ENCODE peak calls at places on chromosomes 2 and 18, in four cellular contexts. One of them, this sample, is unnamed.

GRCh38 chr2:47904903-47905453 is 1.3 kb downstream of the FBXO11 start:
- DNase-seq in RWPE1: peak
- DNase-seq in EL: peak
- DNase-seq in activated CD8-positive, alpha-beta memory T cell treated with anti-CD3 and anti-CD28 coated beads for 48 hours: no peak
- DNase-seq in this sample: no peak

GRCh38 chr2:58649746-58650145 is 408.6 kb upstream of the FANCL start:
- DNase-seq in RWPE1: no peak
- DNase-seq in EL: no peak
- DNase-seq in activated CD8-positive, alpha-beta memory T cell treated with anti-CD3 and anti-CD28 coated beads for 48 hours: no peak
- DNase-seq in this sample: no peak

GRCh38 chr2:54422072-54422581 is 34.0 kb upstream of the SPTBN1 start:
- DNase-seq in RWPE1: no peak
- DNase-seq in EL: no peak
- DNase-seq in activated CD8-positive, alpha-beta memory T cell treated with anti-CD3 and anti-CD28 coated beads for 48 hours: no peak
- DNase-seq in this sample: no peak

GRCh38 chr2:173652731-173653426 is 298.2 kb downstream of the CDCA7 start:
- DNase-seq in RWPE1: peak
- DNase-seq in EL: peak
- DNase-seq in activated CD8-positive, alpha-beta memory T cell treated with anti-CD3 and anti-CD28 coated beads for 48 hours: no peak
- DNase-seq in this sample: peak

GRCh38 chr2:27078267-27079194 is at the start of gene EMILIN1:
- DNase-seq in RWPE1: no peak
- DNase-seq in EL: peak
- DNase-seq in activated CD8-positive, alpha-beta memory T cell treated with anti-CD3 and anti-CD28 coated beads for 48 hours: no peak
- DNase-seq in this sample: peak

GRCh38 chr2:105396254-105397024 is 2.4 kb downstream of the FHL2 start:
- DNase-seq in RWPE1: peak
- DNase-seq in EL: peak
- DNase-seq in activated CD8-positive, alpha-beta memory T cell treated with anti-CD3 and anti-CD28 coated beads for 48 hours: peak
- DNase-seq in this sample: peak

GRCh38 chr2:85409719-85410583 is at the start of gene CAPG:
- DNase-seq in RWPE1: peak
- DNase-seq in EL: no peak
- DNase-seq in activated CD8-positive, alpha-beta memory T cell treated with anti-CD3 and anti-CD28 coated beads for 48 hours: no peak
- DNase-seq in this sample: peak

GRCh38 chr18:4017479-4017878 is 437.6 kb downstream of the DLGAP1 start:
- DNase-seq in RWPE1: peak
- DNase-seq in EL: peak
- DNase-seq in activated CD8-positive, alpha-beta memory T cell treated with anti-CD3 and anti-CD28 coated beads for 48 hours: no peak
- DNase-seq in this sample: peak

GRCh38 chr2:115606350-115606749 is 1163.9 kb downstream of the DPP10 start:
- DNase-seq in RWPE1: no peak
- DNase-seq in EL: no peak
- DNase-seq in activated CD8-positive, alpha-beta memory T cell treated with anti-CD3 and anti-CD28 coated beads for 48 hours: no peak
- DNase-seq in this sample: no peak

GRCh38 chr2:111967018-111967417 is 68.6 kb downstream of the MERTK start:
- DNase-seq in RWPE1: no peak
- DNase-seq in EL: no peak
- DNase-seq in activated CD8-positive, alpha-beta memory T cell treated with anti-CD3 and anti-CD28 coated beads for 48 hours: no peak
- DNase-seq in this sample: no peak

GRCh38 chr2:147826615-147827375 is 18.0 kb upstream of the ACVR2A start:
- DNase-seq in RWPE1: no peak
- DNase-seq in EL: no peak
- DNase-seq in activated CD8-positive, alpha-beta memory T cell treated with anti-CD3 and anti-CD28 coated beads for 48 hours: no peak
- DNase-seq in this sample: no peak

GRCh38 chr2:137367361-137367760 is 596.9 kb upstream of the HNMT start:
- DNase-seq in RWPE1: no peak
- DNase-seq in EL: peak
- DNase-seq in activated CD8-positive, alpha-beta memory T cell treated with anti-CD3 and anti-CD28 coated beads for 48 hours: no peak
- DNase-seq in this sample: no peak

GRCh38 chr2:122168799-122169198 is 413.3 kb downstream of the TSN start:
- DNase-seq in RWPE1: no peak
- DNase-seq in EL: no peak
- DNase-seq in activated CD8-positive, alpha-beta memory T cell treated with anti-CD3 and anti-CD28 coated beads for 48 hours: no peak
- DNase-seq in this sample: peak

GRCh38 chr2:149692837-149693518 is 105.4 kb upstream of the MMADHC start:
- DNase-seq in RWPE1: no peak
- DNase-seq in EL: peak
- DNase-seq in activated CD8-positive, alpha-beta memory T cell treated with anti-CD3 and anti-CD28 coated beads for 48 hours: no peak
- DNase-seq in this sample: no peak

GRCh38 chr2:81467096-81467495 is 1162.5 kb upstream of the LRRTM1 start:
- DNase-seq in RWPE1: no peak
- DNase-seq in EL: no peak
- DNase-seq in activated CD8-positive, alpha-beta memory T cell treated with anti-CD3 and anti-CD28 coated beads for 48 hours: no peak
- DNase-seq in this sample: peak

GRCh38 chr2:240570531-240571313 is 2.4 kb downstream of the RNPEPL1 start:
- DNase-seq in RWPE1: no peak
- DNase-seq in EL: no peak
- DNase-seq in activated CD8-positive, alpha-beta memory T cell treated with anti-CD3 and anti-CD28 coated beads for 48 hours: no peak
- DNase-seq in this sample: no peak

GRCh38 chr2:191051177-191051576 is 37.2 kb upstream of the STAT1 start:
- DNase-seq in RWPE1: no peak
- DNase-seq in EL: peak
- DNase-seq in activated CD8-positive, alpha-beta memory T cell treated with anti-CD3 and anti-CD28 coated beads for 48 hours: no peak
- DNase-seq in this sample: peak

GRCh38 chr18:1102848-1103247 is 198.2 kb downstream of the ADCYAP1 start:
- DNase-seq in RWPE1: no peak
- DNase-seq in EL: no peak
- DNase-seq in activated CD8-positive, alpha-beta memory T cell treated with anti-CD3 and anti-CD28 coated beads for 48 hours: no peak
- DNase-seq in this sample: no peak

GRCh38 chr2:33475381-33476099 is 909 bp upstream of the RASGRP3 start:
- DNase-seq in RWPE1: peak
- DNase-seq in EL: peak
- DNase-seq in activated CD8-positive, alpha-beta memory T cell treated with anti-CD3 and anti-CD28 coated beads for 48 hours: peak
- DNase-seq in this sample: peak

GRCh38 chr2:28582595-28582994 is 86.7 kb downstream of the PLB1 start:
- DNase-seq in RWPE1: no peak
- DNase-seq in EL: no peak
- DNase-seq in activated CD8-positive, alpha-beta memory T cell treated with anti-CD3 and anti-CD28 coated beads for 48 hours: no peak
- DNase-seq in this sample: no peak

GRCh38 chr2:180017764-180018163 is 10.7 kb upstream of the CWC22 start:
- DNase-seq in RWPE1: peak
- DNase-seq in EL: peak
- DNase-seq in activated CD8-positive, alpha-beta memory T cell treated with anti-CD3 and anti-CD28 coated beads for 48 hours: no peak
- DNase-seq in this sample: peak

GRCh38 chr18:79645291-79645983 is 34.2 kb upstream of the CTDP1 start:
- DNase-seq in RWPE1: no peak
- DNase-seq in EL: no peak
- DNase-seq in activated CD8-positive, alpha-beta memory T cell treated with anti-CD3 and anti-CD28 coated beads for 48 hours: no peak
- DNase-seq in this sample: peak

GRCh38 chr2:62784341-62784740 is 78.8 kb downstream of the EHBP1 start:
- DNase-seq in RWPE1: no peak
- DNase-seq in EL: no peak
- DNase-seq in activated CD8-positive, alpha-beta memory T cell treated with anti-CD3 and anti-CD28 coated beads for 48 hours: no peak
- DNase-seq in this sample: no peak

GRCh38 chr2:65380243-65380642 is 52.2 kb downstream of the SPRED2 start:
- DNase-seq in RWPE1: no peak
- DNase-seq in EL: no peak
- DNase-seq in activated CD8-positive, alpha-beta memory T cell treated with anti-CD3 and anti-CD28 coated beads for 48 hours: no peak
- DNase-seq in this sample: no peak

GRCh38 chr2:96188821-96189526 is 19.7 kb downstream of the STARD7 start:
- DNase-seq in RWPE1: no peak
- DNase-seq in EL: no peak
- DNase-seq in activated CD8-positive, alpha-beta memory T cell treated with anti-CD3 and anti-CD28 coated beads for 48 hours: no peak
- DNase-seq in this sample: no peak

GRCh38 chr18:32276896-32277295 is 87.1 kb downstream of the MEP1B start:
- DNase-seq in RWPE1: no peak
- DNase-seq in EL: no peak
- DNase-seq in activated CD8-positive, alpha-beta memory T cell treated with anti-CD3 and anti-CD28 coated beads for 48 hours: no peak
- DNase-seq in this sample: peak

GRCh38 chr18:36411745-36412168 is 114.2 kb downstream of the FHOD3 start:
- DNase-seq in RWPE1: no peak
- DNase-seq in EL: peak
- DNase-seq in activated CD8-positive, alpha-beta memory T cell treated with anti-CD3 and anti-CD28 coated beads for 48 hours: no peak
- DNase-seq in this sample: peak

GRCh38 chr2:158629116-158629515 is 166.0 kb upstream of the DAPL1 start:
- DNase-seq in RWPE1: no peak
- DNase-seq in EL: no peak
- DNase-seq in activated CD8-positive, alpha-beta memory T cell treated with anti-CD3 and anti-CD28 coated beads for 48 hours: no peak
- DNase-seq in this sample: no peak

GRCh38 chr18:78672862-78673446 is 306.7 kb upstream of the SALL3 start:
- DNase-seq in RWPE1: no peak
- DNase-seq in EL: no peak
- DNase-seq in activated CD8-positive, alpha-beta memory T cell treated with anti-CD3 and anti-CD28 coated beads for 48 hours: no peak
- DNase-seq in this sample: no peak

GRCh38 chr2:236608308-236608564 is 38.6 kb downstream of the ACKR3 start:
- DNase-seq in RWPE1: no peak
- DNase-seq in EL: peak
- DNase-seq in activated CD8-positive, alpha-beta memory T cell treated with anti-CD3 and anti-CD28 coated beads for 48 hours: no peak
- DNase-seq in this sample: no peak

GRCh38 chr2:30569991-30570390 is 122.9 kb downstream of the LCLAT1 start:
- DNase-seq in RWPE1: no peak
- DNase-seq in EL: peak
- DNase-seq in activated CD8-positive, alpha-beta memory T cell treated with anti-CD3 and anti-CD28 coated beads for 48 hours: no peak
- DNase-seq in this sample: no peak

GRCh38 chr2:181124499-181124898 is 144.1 kb downstream of the UBE2E3 start:
- DNase-seq in RWPE1: no peak
- DNase-seq in EL: peak
- DNase-seq in activated CD8-positive, alpha-beta memory T cell treated with anti-CD3 and anti-CD28 coated beads for 48 hours: no peak
- DNase-seq in this sample: no peak

GRCh38 chr18:73975266-73975665 is 172.4 kb downstream of the FBXO15 start:
- DNase-seq in RWPE1: no peak
- DNase-seq in EL: no peak
- DNase-seq in activated CD8-positive, alpha-beta memory T cell treated with anti-CD3 and anti-CD28 coated beads for 48 hours: no peak
- DNase-seq in this sample: peak

GRCh38 chr2:120831106-120831505 is 95.4 kb downstream of the GLI2 start:
- DNase-seq in RWPE1: no peak
- DNase-seq in EL: no peak
- DNase-seq in activated CD8-positive, alpha-beta memory T cell treated with anti-CD3 and anti-CD28 coated beads for 48 hours: no peak
- DNase-seq in this sample: no peak

GRCh38 chr2:75954761-75955160 is 244.0 kb upstream of the GCFC2 start:
- DNase-seq in RWPE1: no peak
- DNase-seq in EL: no peak
- DNase-seq in activated CD8-positive, alpha-beta memory T cell treated with anti-CD3 and anti-CD28 coated beads for 48 hours: no peak
- DNase-seq in this sample: no peak

GRCh38 chr2:180761224-180761623 is 219.2 kb upstream of the UBE2E3 start:
- DNase-seq in RWPE1: no peak
- DNase-seq in EL: peak
- DNase-seq in activated CD8-positive, alpha-beta memory T cell treated with anti-CD3 and anti-CD28 coated beads for 48 hours: no peak
- DNase-seq in this sample: peak

GRCh38 chr2:37143986-37144385 is 12.8 kb downstream of the EIF2AK2 start:
- DNase-seq in RWPE1: no peak
- DNase-seq in EL: peak
- DNase-seq in activated CD8-positive, alpha-beta memory T cell treated with anti-CD3 and anti-CD28 coated beads for 48 hours: no peak
- DNase-seq in this sample: no peak